ENCODE peak calls at places on chromosomes 2 and 18, in seven cellular contexts. One of them, this sample, is unnamed.

GRCh38 chr2:42810971-42811865 is 18.8 kb upstream of the HAAO start:
- DNase-seq in astrocyte of the spinal cord: peak
- DNase-seq in activated T-helper 1 cell treated with anti-CD3 and anti-CD28 coated beads, Interleukin-2, amount 50 U/mL, for 16 hours: peak
- DNase-seq in posterior cingulate gyrus: peak
- DNase-seq in dorsolateral prefrontal cortex: peak
- DNase-seq in heart left ventricle: peak
- DNase-seq in naive thymus-derived CD4-positive, alpha-beta T cell: peak
- DNase-seq in this sample: peak

GRCh38 chr18:26561769-26562168 is 13.4 kb upstream of the KCTD1 start:
- DNase-seq in astrocyte of the spinal cord: no peak
- DNase-seq in heart left ventricle: no peak
- DNase-seq in posterior cingulate gyrus: no peak
- DNase-seq in dorsolateral prefrontal cortex: no peak
- DNase-seq in naive thymus-derived CD4-positive, alpha-beta T cell: no peak
- DNase-seq in activated T-helper 1 cell treated with anti-CD3 and anti-CD28 coated beads, Interleukin-2, amount 50 U/mL, for 16 hours: no peak
- DNase-seq in this sample: no peak

GRCh38 chr2:219506802-219507554 is 7.3 kb upstream of the ASIC4 start:
- DNase-seq in heart left ventricle: peak
- DNase-seq in activated T-helper 1 cell treated with anti-CD3 and anti-CD28 coated beads, Interleukin-2, amount 50 U/mL, for 16 hours: no peak
- DNase-seq in astrocyte of the spinal cord: peak
- DNase-seq in posterior cingulate gyrus: no peak
- DNase-seq in dorsolateral prefrontal cortex: no peak
- DNase-seq in naive thymus-derived CD4-positive, alpha-beta T cell: no peak
- DNase-seq in this sample: no peak

GRCh38 chr18:11246883-11247282 is 97.5 kb upstream of the PIEZO2 start:
- DNase-seq in posterior cingulate gyrus: no peak
- DNase-seq in activated T-helper 1 cell treated with anti-CD3 and anti-CD28 coated beads, Interleukin-2, amount 50 U/mL, for 16 hours: no peak
- DNase-seq in heart left ventricle: no peak
- DNase-seq in astrocyte of the spinal cord: peak
- DNase-seq in naive thymus-derived CD4-positive, alpha-beta T cell: no peak
- DNase-seq in dorsolateral prefrontal cortex: no peak
- DNase-seq in this sample: no peak

GRCh38 chr2:195562624-195563566 is 94.1 kb upstream of the SLC39A10 start:
- DNase-seq in naive thymus-derived CD4-positive, alpha-beta T cell: no peak
- DNase-seq in dorsolateral prefrontal cortex: no peak
- DNase-seq in astrocyte of the spinal cord: no peak
- DNase-seq in posterior cingulate gyrus: no peak
- DNase-seq in heart left ventricle: no peak
- DNase-seq in activated T-helper 1 cell treated with anti-CD3 and anti-CD28 coated beads, Interleukin-2, amount 50 U/mL, for 16 hours: no peak
- DNase-seq in this sample: no peak

GRCh38 chr2:228535396-228535795 is 353.9 kb upstream of the SPHKAP start:
- DNase-seq in dorsolateral prefrontal cortex: no peak
- DNase-seq in posterior cingulate gyrus: no peak
- DNase-seq in astrocyte of the spinal cord: no peak
- DNase-seq in heart left ventricle: no peak
- DNase-seq in activated T-helper 1 cell treated with anti-CD3 and anti-CD28 coated beads, Interleukin-2, amount 50 U/mL, for 16 hours: no peak
- DNase-seq in naive thymus-derived CD4-positive, alpha-beta T cell: no peak
- DNase-seq in this sample: no peak

GRCh38 chr2:112658301-112658700 is 12.6 kb downstream of the SLC20A1 start:
- DNase-seq in astrocyte of the spinal cord: no peak
- DNase-seq in dorsolateral prefrontal cortex: no peak
- DNase-seq in naive thymus-derived CD4-positive, alpha-beta T cell: no peak
- DNase-seq in posterior cingulate gyrus: no peak
- DNase-seq in activated T-helper 1 cell treated with anti-CD3 and anti-CD28 coated beads, Interleukin-2, amount 50 U/mL, for 16 hours: no peak
- DNase-seq in heart left ventricle: no peak
- DNase-seq in this sample: no peak

GRCh38 chr2:25041307-25041927 is 459 bp upstream of the EFR3B start:
- DNase-seq in astrocyte of the spinal cord: peak
- DNase-seq in naive thymus-derived CD4-positive, alpha-beta T cell: no peak
- DNase-seq in posterior cingulate gyrus: peak
- DNase-seq in dorsolateral prefrontal cortex: peak
- DNase-seq in heart left ventricle: peak
- DNase-seq in activated T-helper 1 cell treated with anti-CD3 and anti-CD28 coated beads, Interleukin-2, amount 50 U/mL, for 16 hours: no peak
- DNase-seq in this sample: peak

GRCh38 chr2:83615491-83615890 is 843.6 kb downstream of the SUCLG1 start:
- DNase-seq in dorsolateral prefrontal cortex: no peak
- DNase-seq in astrocyte of the spinal cord: no peak
- DNase-seq in heart left ventricle: no peak
- DNase-seq in posterior cingulate gyrus: no peak
- DNase-seq in activated T-helper 1 cell treated with anti-CD3 and anti-CD28 coated beads, Interleukin-2, amount 50 U/mL, for 16 hours: no peak
- DNase-seq in naive thymus-derived CD4-positive, alpha-beta T cell: no peak
- DNase-seq in this sample: no peak

GRCh38 chr2:230765611-230766300 is 53.1 kb downstream of the CAB39 start:
- DNase-seq in heart left ventricle: no peak
- DNase-seq in activated T-helper 1 cell treated with anti-CD3 and anti-CD28 coated beads, Interleukin-2, amount 50 U/mL, for 16 hours: no peak
- DNase-seq in posterior cingulate gyrus: no peak
- DNase-seq in astrocyte of the spinal cord: no peak
- DNase-seq in dorsolateral prefrontal cortex: no peak
- DNase-seq in naive thymus-derived CD4-positive, alpha-beta T cell: no peak
- DNase-seq in this sample: no peak

GRCh38 chr2:200275281-200276103 is 31.0 kb upstream of the SPATS2L start:
- DNase-seq in heart left ventricle: no peak
- DNase-seq in dorsolateral prefrontal cortex: no peak
- DNase-seq in posterior cingulate gyrus: no peak
- DNase-seq in activated T-helper 1 cell treated with anti-CD3 and anti-CD28 coated beads, Interleukin-2, amount 50 U/mL, for 16 hours: no peak
- DNase-seq in astrocyte of the spinal cord: no peak
- DNase-seq in naive thymus-derived CD4-positive, alpha-beta T cell: no peak
- DNase-seq in this sample: no peak

GRCh38 chr2:8608411-8608954 is 73.4 kb upstream of the ID2 start:
- DNase-seq in astrocyte of the spinal cord: peak
- DNase-seq in heart left ventricle: no peak
- DNase-seq in posterior cingulate gyrus: no peak
- DNase-seq in naive thymus-derived CD4-positive, alpha-beta T cell: no peak
- DNase-seq in activated T-helper 1 cell treated with anti-CD3 and anti-CD28 coated beads, Interleukin-2, amount 50 U/mL, for 16 hours: no peak
- DNase-seq in dorsolateral prefrontal cortex: no peak
- DNase-seq in this sample: no peak

GRCh38 chr18:33495278-33495677 is 54.8 kb upstream of the CCDC178 start:
- DNase-seq in naive thymus-derived CD4-positive, alpha-beta T cell: no peak
- DNase-seq in posterior cingulate gyrus: peak
- DNase-seq in dorsolateral prefrontal cortex: no peak
- DNase-seq in astrocyte of the spinal cord: peak
- DNase-seq in activated T-helper 1 cell treated with anti-CD3 and anti-CD28 coated beads, Interleukin-2, amount 50 U/mL, for 16 hours: no peak
- DNase-seq in heart left ventricle: no peak
- DNase-seq in this sample: no peak

GRCh38 chr2:179861027-179861776 is at the start of gene ZNF385B:
- DNase-seq in activated T-helper 1 cell treated with anti-CD3 and anti-CD28 coated beads, Interleukin-2, amount 50 U/mL, for 16 hours: no peak
- DNase-seq in astrocyte of the spinal cord: no peak
- DNase-seq in dorsolateral prefrontal cortex: peak
- DNase-seq in naive thymus-derived CD4-positive, alpha-beta T cell: no peak
- DNase-seq in posterior cingulate gyrus: peak
- DNase-seq in heart left ventricle: no peak
- DNase-seq in this sample: peak

GRCh38 chr2:145026456-145027072 is 506.6 kb upstream of the ZEB2 start:
- DNase-seq in astrocyte of the spinal cord: no peak
- DNase-seq in posterior cingulate gyrus: no peak
- DNase-seq in activated T-helper 1 cell treated with anti-CD3 and anti-CD28 coated beads, Interleukin-2, amount 50 U/mL, for 16 hours: no peak
- DNase-seq in naive thymus-derived CD4-positive, alpha-beta T cell: no peak
- DNase-seq in heart left ventricle: no peak
- DNase-seq in dorsolateral prefrontal cortex: no peak
- DNase-seq in this sample: no peak

GRCh38 chr2:203744091-203744490 is 37.7 kb downstream of the CD28 start:
- DNase-seq in heart left ventricle: no peak
- DNase-seq in dorsolateral prefrontal cortex: no peak
- DNase-seq in naive thymus-derived CD4-positive, alpha-beta T cell: no peak
- DNase-seq in posterior cingulate gyrus: no peak
- DNase-seq in astrocyte of the spinal cord: peak
- DNase-seq in activated T-helper 1 cell treated with anti-CD3 and anti-CD28 coated beads, Interleukin-2, amount 50 U/mL, for 16 hours: no peak
- DNase-seq in this sample: no peak

GRCh38 chr2:241161646-241162281 is 11.5 kb downstream of the PPP1R7 start:
- DNase-seq in posterior cingulate gyrus: peak
- DNase-seq in astrocyte of the spinal cord: peak
- DNase-seq in heart left ventricle: peak
- DNase-seq in dorsolateral prefrontal cortex: peak
- DNase-seq in activated T-helper 1 cell treated with anti-CD3 and anti-CD28 coated beads, Interleukin-2, amount 50 U/mL, for 16 hours: no peak
- DNase-seq in naive thymus-derived CD4-positive, alpha-beta T cell: no peak
- DNase-seq in this sample: peak

GRCh38 chr2:240329778-240330177 is 105.7 kb upstream of the GPC1 start:
- DNase-seq in heart left ventricle: no peak
- DNase-seq in astrocyte of the spinal cord: no peak
- DNase-seq in activated T-helper 1 cell treated with anti-CD3 and anti-CD28 coated beads, Interleukin-2, amount 50 U/mL, for 16 hours: no peak
- DNase-seq in posterior cingulate gyrus: no peak
- DNase-seq in naive thymus-derived CD4-positive, alpha-beta T cell: no peak
- DNase-seq in dorsolateral prefrontal cortex: no peak
- DNase-seq in this sample: no peak

GRCh38 chr18:24315170-24315569 is 82.5 kb downstream of the OSBPL1A start:
- DNase-seq in astrocyte of the spinal cord: peak
- DNase-seq in activated T-helper 1 cell treated with anti-CD3 and anti-CD28 coated beads, Interleukin-2, amount 50 U/mL, for 16 hours: no peak
- DNase-seq in dorsolateral prefrontal cortex: no peak
- DNase-seq in naive thymus-derived CD4-positive, alpha-beta T cell: no peak
- DNase-seq in heart left ventricle: no peak
- DNase-seq in posterior cingulate gyrus: no peak
- DNase-seq in this sample: no peak

GRCh38 chr2:233037078-233037477 is 4.6 kb downstream of the NEU2 start:
- DNase-seq in naive thymus-derived CD4-positive, alpha-beta T cell: no peak
- DNase-seq in dorsolateral prefrontal cortex: no peak
- DNase-seq in heart left ventricle: no peak
- DNase-seq in astrocyte of the spinal cord: no peak
- DNase-seq in posterior cingulate gyrus: no peak
- DNase-seq in activated T-helper 1 cell treated with anti-CD3 and anti-CD28 coated beads, Interleukin-2, amount 50 U/mL, for 16 hours: no peak
- DNase-seq in this sample: no peak

GRCh38 chr2:241924069-241924908 is 54.8 kb downstream of the RTP5 start:
- DNase-seq in dorsolateral prefrontal cortex: no peak
- DNase-seq in naive thymus-derived CD4-positive, alpha-beta T cell: no peak
- DNase-seq in astrocyte of the spinal cord: no peak
- DNase-seq in activated T-helper 1 cell treated with anti-CD3 and anti-CD28 coated beads, Interleukin-2, amount 50 U/mL, for 16 hours: no peak
- DNase-seq in heart left ventricle: no peak
- DNase-seq in posterior cingulate gyrus: no peak
- DNase-seq in this sample: no peak

GRCh38 chr2:232385660-232386489 is 7.3 kb downstream of the ALPP start:
- DNase-seq in naive thymus-derived CD4-positive, alpha-beta T cell: no peak
- DNase-seq in posterior cingulate gyrus: no peak
- DNase-seq in heart left ventricle: no peak
- DNase-seq in activated T-helper 1 cell treated with anti-CD3 and anti-CD28 coated beads, Interleukin-2, amount 50 U/mL, for 16 hours: no peak
- DNase-seq in astrocyte of the spinal cord: peak
- DNase-seq in dorsolateral prefrontal cortex: no peak
- DNase-seq in this sample: no peak

GRCh38 chr2:207860685-207861084 is 91.0 kb upstream of the FZD5 start:
- DNase-seq in activated T-helper 1 cell treated with anti-CD3 and anti-CD28 coated beads, Interleukin-2, amount 50 U/mL, for 16 hours: no peak
- DNase-seq in astrocyte of the spinal cord: no peak
- DNase-seq in posterior cingulate gyrus: no peak
- DNase-seq in naive thymus-derived CD4-positive, alpha-beta T cell: no peak
- DNase-seq in dorsolateral prefrontal cortex: no peak
- DNase-seq in heart left ventricle: no peak
- DNase-seq in this sample: no peak

GRCh38 chr2:40579247-40579646 is 127.4 kb upstream of the SLC8A1 start:
- DNase-seq in heart left ventricle: no peak
- DNase-seq in dorsolateral prefrontal cortex: no peak
- DNase-seq in posterior cingulate gyrus: no peak
- DNase-seq in naive thymus-derived CD4-positive, alpha-beta T cell: no peak
- DNase-seq in astrocyte of the spinal cord: no peak
- DNase-seq in activated T-helper 1 cell treated with anti-CD3 and anti-CD28 coated beads, Interleukin-2, amount 50 U/mL, for 16 hours: no peak
- DNase-seq in this sample: no peak

GRCh38 chr18:11578799-11579198 is 30.6 kb upstream of the SLC35G4 start:
- DNase-seq in activated T-helper 1 cell treated with anti-CD3 and anti-CD28 coated beads, Interleukin-2, amount 50 U/mL, for 16 hours: no peak
- DNase-seq in astrocyte of the spinal cord: no peak
- DNase-seq in dorsolateral prefrontal cortex: no peak
- DNase-seq in heart left ventricle: no peak
- DNase-seq in naive thymus-derived CD4-positive, alpha-beta T cell: no peak
- DNase-seq in posterior cingulate gyrus: no peak
- DNase-seq in this sample: no peak

GRCh38 chr18:2002178-2002577 is 569.1 kb downstream of the METTL4 start:
- DNase-seq in posterior cingulate gyrus: no peak
- DNase-seq in heart left ventricle: peak
- DNase-seq in activated T-helper 1 cell treated with anti-CD3 and anti-CD28 coated beads, Interleukin-2, amount 50 U/mL, for 16 hours: no peak
- DNase-seq in dorsolateral prefrontal cortex: no peak
- DNase-seq in astrocyte of the spinal cord: no peak
- DNase-seq in naive thymus-derived CD4-positive, alpha-beta T cell: no peak
- DNase-seq in this sample: no peak

This sample was measured in heart right ventricle.